ENCODE peak calls at places on chromosome 22, in six cellular contexts. U, J, Q, O, D and L are unnamed samples.
A peak's percentile ranks its signal among the peaks of the same experiment; 100 is the strongest.

GRCh38 chr22:29454186-29454745 is 15.9 kb downstream of the RFPL1 start:
- DNase-seq in Q (no peak), J (no peak), O (no peak), D (no peak), U (no peak), L (no peak)

GRCh38 chr22:43894122-43894521 is 2.3 kb upstream of the PNPLA5 start:
- DNase-seq in Q (no peak), D (no peak), J (no peak), O (no peak), U (no peak), L (no peak)

GRCh38 chr22:37508431-37508963 is 10.7 kb downstream of the CARD10 start:
- DNase-seq in J (no peak), O (no peak), Q (no peak), D (no peak), U (no peak), L (no peak)

GRCh38 chr22:37443977-37444376 is 16.7 kb upstream of the ELFN2 start:
- DNase-seq in J (no peak), Q (no peak), U (no peak), O (no peak), D (no peak), L (no peak)

GRCh38 chr22:30411780-30412179 is 13.8 kb upstream of the MTFP1 start:
- DNase-seq in Q (no peak), D (no peak), J (no peak), U (no peak), O (no peak), L (no peak)

GRCh38 chr22:50432131-50432870 is 42.5 kb downstream of the SBF1 start:
- DNase-seq in U (no peak), J (no peak), O (no peak), Q (no peak), D (no peak), L (peak; percentile 46)

GRCh38 chr22:37061611-37062365 is 10.2 kb downstream of the KCTD17 start:
- DNase-seq in D (no peak), O (no peak), U (no peak), J (no peak), Q (no peak), L (no peak)

GRCh38 chr22:20804650-20805049 is 30.7 kb downstream of the SERPIND1 start:
- DNase-seq in O (no peak), J (no peak), Q (no peak), U (no peak), D (no peak), L (no peak)

GRCh38 chr22:49992921-49993648 is 19.5 kb downstream of the IL17REL start:
- DNase-seq in J (peak; percentile 72), Q (peak; percentile 80), D (no peak), U (peak; percentile 6), O (peak; percentile 40), L (peak; percentile 72)